ENCODE peak calls at places on chromosomes 3 and 15, in six cellular contexts. Y, S, D, Q, W and C are unnamed samples.

GRCh38 chr3:194178693-194179092 is 42.7 kb downstream of the HES1 start:
- DNase-seq in Y (no peak), S (no peak), D (no peak), Q (no peak), W (no peak), C (no peak)

GRCh38 chr3:196501316-196502064 is 2.1 kb downstream of the RNF168 start:
- DNase-seq in Y (peak; percentile 40), S (no peak), D (no peak), Q (no peak), W (peak; percentile 12), C (no peak)

GRCh38 chr3:167184511-167184910 is 195.6 kb downstream of the ZBBX start:
- DNase-seq in Y (no peak), S (peak; percentile 33), D (no peak), Q (no peak), W (no peak), C (no peak)

GRCh38 chr15:63054985-63055384 is 12.4 kb downstream of the TPM1 start:
- DNase-seq in Y (peak; percentile 58), S (no peak), D (no peak), Q (no peak), W (no peak), C (no peak)

GRCh38 chr15:59174846-59175831 is 31.5 kb upstream of the LDHAL6B start:
- DNase-seq in Y (peak; percentile 69), S (no peak), D (peak; percentile 47), Q (no peak), W (peak; percentile 63), C (peak; percentile 39)

GRCh38 chr15:55283295-55284147 is 6.1 kb downstream of the RAB27A start:
- DNase-seq in Y (no peak), S (no peak), D (no peak), Q (no peak), W (no peak), C (no peak)

GRCh38 chr15:65937046-65937445 is 67.8 kb downstream of the RAB11A start:
- DNase-seq in Y (no peak), S (no peak), D (no peak), Q (no peak), W (no peak), C (no peak)

GRCh38 chr3:53577486-53577885 is 83.1 kb downstream of the CACNA1D start:
- DNase-seq in Y (no peak), S (no peak), D (no peak), Q (no peak), W (no peak), C (no peak)

GRCh38 chr3:186511245-186511644 is 32.9 kb downstream of the CRYGS start:
- DNase-seq in Y (no peak), S (no peak), D (no peak), Q (no peak), W (no peak), C (no peak)

GRCh38 chr3:185176756-185177359 is 24.0 kb upstream of the C3orf70 start:
- DNase-seq in Y (peak; percentile 68), S (no peak), D (no peak), Q (no peak), W (peak; percentile 54), C (no peak)

GRCh38 chr3:161314836-161315391 is 56.4 kb downstream of the SPTSSB start:
- DNase-seq in Y (no peak), S (no peak), D (no peak), Q (no peak), W (no peak), C (no peak)

GRCh38 chr3:128879991-128880390 is 571 bp downstream of the ACAD9 start:
- DNase-seq in Y (no peak), S (no peak), D (no peak), Q (no peak), W (no peak), C (no peak)

GRCh38 chr15:57153140-57153539 is 223.2 kb upstream of the CGNL1 start:
- DNase-seq in Y (no peak), S (no peak), D (no peak), Q (no peak), W (no peak), C (no peak)

GRCh38 chr3:35224571-35225280 is 414.6 kb upstream of the ARPP21 start:
- DNase-seq in Y (no peak), S (no peak), D (no peak), Q (no peak), W (no peak), C (no peak)

GRCh38 chr15:94582368-94582767 is 351.0 kb downstream of the MCTP2 start:
- DNase-seq in Y (peak; percentile 20), S (peak; percentile 45), D (no peak), Q (no peak), W (no peak), C (peak; percentile 18)

GRCh38 chr3:4772171-4772804 is 206.9 kb upstream of the BHLHE40 start:
- DNase-seq in Y (peak; percentile 85), S (no peak), D (no peak), Q (peak; percentile 5), W (peak; percentile 85), C (peak; percentile 94)

GRCh38 chr3:139710212-139710611 is 32.4 kb upstream of the NMNAT3 start:
- DNase-seq in Y (no peak), S (no peak), D (no peak), Q (no peak), W (no peak), C (no peak)

GRCh38 chr3:30273304-30274072 is 332.9 kb upstream of the TGFBR2 start:
- DNase-seq in Y (no peak), S (no peak), D (no peak), Q (no peak), W (no peak), C (no peak)

GRCh38 chr3:188348445-188349244 is 194.7 kb downstream of the LPP start:
- DNase-seq in Y (peak; percentile 26), S (no peak), D (peak; percentile 95), Q (no peak), W (peak; percentile 21), C (peak; percentile 97)

GRCh38 chr3:167855306-167855705 is 119.8 kb downstream of the SERPINI1 start:
- DNase-seq in Y (no peak), S (no peak), D (no peak), Q (no peak), W (no peak), C (no peak)

GRCh38 chr3:37770938-37771918 is 90.5 kb upstream of the CTDSPL start:
- DNase-seq in Y (no peak), S (no peak), D (no peak), Q (no peak), W (no peak), C (peak; percentile 80)

GRCh38 chr3:71753716-71754609 is at the start of gene GPR27:
- DNase-seq in Y (no peak), S (no peak), D (no peak), Q (no peak), W (no peak), C (peak; percentile 64)

GRCh38 chr15:76168237-76168984 is 108.6 kb downstream of the TMEM266 start:
- DNase-seq in Y (no peak), S (no peak), D (no peak), Q (no peak), W (no peak), C (no peak)

GRCh38 chr3:99532246-99532645 is 106.1 kb upstream of the COL8A1 start:
- DNase-seq in Y (peak; percentile 49), S (peak; percentile 84), D (no peak), Q (no peak), W (peak; percentile 37), C (peak; percentile 64)

GRCh38 chr3:185737020-185737419 is 87.8 kb downstream of the IGF2BP2 start:
- DNase-seq in Y (no peak), S (no peak), D (no peak), Q (no peak), W (no peak), C (no peak)

GRCh38 chr15:43550527-43551363 is 33.3 kb downstream of the MAP1A start:
- DNase-seq in Y (no peak), S (no peak), D (no peak), Q (no peak), W (no peak), C (peak; percentile 62)

GRCh38 chr3:56189486-56189985 is 278.7 kb downstream of the ERC2 start:
- DNase-seq in Y (no peak), S (no peak), D (no peak), Q (no peak), W (no peak), C (no peak)

GRCh38 chr3:147940400-147940799 is 531.2 kb downstream of the ZIC1 start:
- DNase-seq in Y (no peak), S (no peak), D (no peak), Q (no peak), W (no peak), C (no peak)

GRCh38 chr3:52221563-52222318 is 3.7 kb downstream of the TLR9 start:
- DNase-seq in Y (no peak), S (no peak), D (peak; percentile 61), Q (no peak), W (no peak), C (peak; percentile 82)

DNA sequence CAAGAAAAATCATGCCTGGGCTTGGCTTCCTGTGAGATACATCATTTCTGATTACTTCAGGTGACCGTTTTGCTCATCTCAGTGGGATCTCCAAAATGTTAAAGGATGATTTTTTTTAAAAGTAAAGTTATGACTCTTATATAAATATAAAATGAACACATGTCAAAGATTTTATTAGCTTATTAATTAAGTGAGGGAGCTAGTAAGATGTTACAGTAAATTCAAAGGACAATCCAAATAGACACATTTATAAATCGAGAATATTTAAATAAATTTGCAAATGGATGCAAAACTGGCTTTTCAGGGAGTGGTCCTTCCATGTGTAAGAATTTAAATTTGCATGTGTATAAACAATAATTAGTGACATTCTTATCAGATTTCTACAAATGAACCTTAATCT is 87.0 kb downstream of the IQCH start:
- DNase-seq in Y (no peak), S (no peak), D (no peak), Q (no peak), W (no peak), C (no peak)
- H3K27ac ChIP-seq in Y (no peak overlapping the region), S (no peak overlapping the region), D (no peak overlapping the region), Q (no peak overlapping the region), W (no peak overlapping the region), C (no peak overlapping the region)

GRCh38 chr15:35546581-35547381 is 816 bp upstream of the DPH6 start:
- DNase-seq in Y (peak; percentile 29), S (no peak), D (no peak), Q (no peak), W (no peak), C (no peak)
- H3K4me3 ChIP-seq in Y (peak overlapping the region; percentile 69), S (peak overlapping the region; percentile 77), D (peak overlapping the region; percentile 85), Q (peak overlapping the region; percentile 73), W (peak overlapping the region; percentile 73), C (peak overlapping the region; percentile 57)

GRCh38 chr15:24745276-24745675 is 69.7 kb downstream of the NPAP1 start:
- DNase-seq in Y (no peak), S (no peak), D (no peak), Q (no peak), W (no peak), C (no peak)
- H3K9me3 ChIP-seq in Y (no peaks in the 10 kb centered on the region), S (peaks cover 1% of the 10 kb centered on the region), D (peaks cover 5% of the 10 kb centered on the region), Q (peaks cover 3% of the 10 kb centered on the region), W (no peaks in the 10 kb centered on the region), C (no peaks in the 10 kb centered on the region)

GRCh38 chr3:127688022-127688415 is 15.3 kb downstream of the ABTB1 start:
- DNase-seq in Y (no peak), S (no peak), D (peak; percentile 9), Q (no peak), W (peak; percentile 3), C (no peak)

GRCh38 chr3:127688416-127689265 is 15.9 kb downstream of the ABTB1 start:
- DNase-seq in Y (no peak), S (no peak), D (peak; percentile 37), Q (no peak), W (peak; percentile 20), C (peak; percentile 71)

GRCh38 chr3:127690106-127690505 is 17.4 kb downstream of the ABTB1 start:
- DNase-seq in Y (no peak), S (no peak), D (peak; percentile 39), Q (no peak), W (no peak), C (peak; percentile 52)

GRCh38 chr3:127690823-127691452 is 18.2 kb downstream of the ABTB1 start:
- DNase-seq in Y (no peak), S (no peak), D (peak; percentile 70), Q (no peak), W (no peak), C (peak; percentile 58)

GRCh38 chr3:127689266-127689860 is 16.6 kb downstream of the ABTB1 start:
- DNase-seq in Y (no peak), S (no peak), D (peak; percentile 45), Q (no peak), W (peak; percentile 3), C (peak; percentile 9)
- H3K27ac ChIP-seq in Y (no peak overlapping the region), S (no peak overlapping the region), D (peak overlapping the region; percentile 91), Q (no peak overlapping the region), W (peak overlapping the region; percentile 59), C (peak overlapping the region; percentile 31)